ENCODE peak calls at places on chromosomes 11 and 22, in eight cellular contexts. A is colonic mucosa, J is H1, T is Peyer's patch, W is psoas muscle, L is A549, V is transverse colon, P is tibial artery. Y is an unnamed sample. For H3K4me1, the result is how much of the 10 kb centered on the place peaks cover.

GRCh38 chr11:26062665-26063064 is 269.3 kb upstream of the ANO3 start:
- DNase-seq in W (no peak), A (no peak), P (no peak), J (no peak), L (no peak), V (no peak), T (no peak), Y (no peak)

GRCh38 chr11:26930518-26931247 is 63.2 kb upstream of the FIBIN start:
- DNase-seq in A (no peak), T (no peak), V (no peak), P (no peak), J (no peak), W (no peak), L (no peak), Y (no peak)

GRCh38 chr22:39661842-39662676 is 91.5 kb downstream of the CACNA1I start:
- DNase-seq in J (peak), P (no peak), L (no peak), V (peak), T (peak), A (peak), W (no peak), Y (no peak)

GRCh38 chr11:69694781-69695180 is 9.0 kb downstream of the FGF19 start:
- DNase-seq in V (no peak), A (no peak), L (no peak), P (no peak), J (no peak), T (no peak), W (no peak), Y (no peak)

GRCh38 chr22:22902247-22902962 is 14.8 kb downstream of the IGLL5 start:
- DNase-seq in T (no peak), V (no peak), P (no peak), J (no peak), L (no peak), W (peak), A (no peak), Y (no peak)

GRCh38 chr22:46219650-46220049 is 30.4 kb downstream of the CDPF1 start:
- DNase-seq in W (no peak), T (no peak), V (no peak), J (no peak), A (no peak), P (no peak), L (no peak), Y (no peak)

GRCh38 chr22:29454186-29454745 is 15.9 kb downstream of the RFPL1 start:
- DNase-seq in T (no peak), L (no peak), W (no peak), J (no peak), P (no peak), V (no peak), A (no peak), Y (no peak)

GRCh38 chr11:16777576-16777975 is 39.1 kb downstream of the C11orf58 start:
- DNase-seq in V (no peak), P (no peak), W (no peak), J (no peak), L (no peak), A (no peak), T (no peak), Y (no peak)

GRCh38 chr22:42842658-42843370 is 14.3 kb downstream of the ARFGAP3 start:
- DNase-seq in V (peak), W (no peak), L (no peak), A (no peak), J (no peak), P (no peak), T (no peak), Y (no peak)

GRCh38 chr11:68684385-68685356 is at the start of gene GAL:
- DNase-seq in W (no peak), J (no peak), P (no peak), A (no peak), T (no peak), L (no peak), V (no peak), Y (no peak)

GRCh38 chr11:69134957-69135356 is 20.8 kb upstream of the SMIM38 start:
- DNase-seq in A (no peak), T (peak), P (no peak), J (peak), L (no peak), V (no peak), W (no peak), Y (no peak)

GRCh38 chr11:9169595-9170295 is 78.3 kb upstream of the SCUBE2 start:
- DNase-seq in L (no peak), J (no peak), V (no peak), A (no peak), P (no peak), T (no peak), W (no peak), Y (no peak)

GRCh38 chr22:20393705-20394476 is at the start of gene ZNF74:
- DNase-seq in A (peak), T (peak), W (peak), V (peak), L (peak), J (peak), P (peak), Y (peak)
- H3K27ac ChIP-seq in A (peak), T (peak), W (peak), V (peak), L (peak), J (peak), P (peak), Y (peak)

DNA sequence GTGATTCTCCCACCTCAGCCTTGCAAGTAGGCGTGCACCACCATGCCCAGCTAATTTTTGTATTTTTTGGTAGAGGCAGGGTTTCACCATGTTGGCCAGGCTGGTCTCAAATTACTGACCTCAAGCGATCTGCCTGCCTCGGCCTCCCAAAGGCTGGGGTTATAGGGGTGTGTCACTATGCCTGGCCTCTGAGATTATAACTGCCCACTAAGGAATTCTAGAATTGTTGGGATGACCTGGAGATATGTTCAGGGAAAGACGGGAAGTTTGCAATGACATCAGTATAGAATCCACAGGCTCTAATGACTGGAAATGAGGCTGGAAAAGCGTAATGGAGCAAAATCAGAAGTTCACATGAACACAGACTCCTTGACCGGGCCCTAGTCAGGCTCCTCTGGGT is 62.2 kb downstream of the CLMP start:
- DNase-seq in L (no peak), V (no peak), W (no peak), T (no peak), J (no peak), A (no peak), P (no peak), Y (no peak)
- H3K4me1 ChIP-seq in L (under half), V (under half), W (under half), T (under half), J (under half), A (under half), P (under half), Y (under half)

GRCh38 chr11:60363542-60364525 is 14.5 kb upstream of the MS4A7 start:
- DNase-seq in V (peak), P (peak), A (peak), J (peak), W (no peak), L (peak), T (no peak), Y (peak)
- TF ChIP-seq CTCF in V (peak), P (peak), A (peak), J (peak), W (peak), L (peak), T (peak), Y (peak)

GRCh38 chr11:85704967-85705366 is 19.0 kb upstream of the CCDC89 start:
- DNase-seq in L (no peak), W (no peak), T (no peak), A (no peak), V (no peak), P (no peak), J (no peak), Y (no peak)
- H3K27ac ChIP-seq in L (no peak), W (no peak), T (no peak), A (no peak), V (no peak), P (peak), J (no peak), Y (no peak)

DNA sequence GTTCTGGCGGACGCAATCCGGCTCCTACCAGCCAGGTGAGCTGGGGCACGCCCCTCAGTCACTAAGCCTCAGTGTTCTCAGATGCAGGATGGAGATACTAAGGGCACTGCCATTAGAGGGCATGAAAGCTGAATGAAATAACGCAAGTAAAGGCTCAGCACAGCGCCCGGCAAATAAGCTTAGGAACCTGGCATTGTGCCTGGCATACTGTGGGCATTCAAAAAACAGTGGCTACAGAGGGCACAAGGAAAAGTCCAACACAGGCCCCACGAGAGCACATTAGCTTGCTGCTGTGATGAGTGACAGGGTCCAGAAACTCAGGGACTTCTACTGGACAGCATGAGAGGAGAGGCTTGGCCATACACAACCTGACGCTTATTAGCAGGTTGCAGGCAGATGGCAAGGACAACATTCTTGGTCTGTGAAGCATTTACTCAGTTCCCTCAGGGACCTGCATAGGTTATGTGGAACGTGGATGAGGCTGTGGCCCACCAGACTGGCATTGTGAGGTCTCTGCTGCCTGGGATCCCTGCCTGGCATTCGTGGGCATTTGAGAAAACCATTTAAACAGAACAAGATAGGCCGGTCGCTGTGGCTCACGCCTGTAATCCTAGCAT is 12.2 kb downstream of the TXN2 start:
- DNase-seq in W (no peak), V (no peak), J (no peak), A (no peak), L (no peak), P (no peak), T (no peak), Y (no peak)
- H3K4me1 ChIP-seq in W (half or more), V (under half), J (under half), A (under half), L (half or more), P (half or more), T (half or more), Y (under half)

DNA sequence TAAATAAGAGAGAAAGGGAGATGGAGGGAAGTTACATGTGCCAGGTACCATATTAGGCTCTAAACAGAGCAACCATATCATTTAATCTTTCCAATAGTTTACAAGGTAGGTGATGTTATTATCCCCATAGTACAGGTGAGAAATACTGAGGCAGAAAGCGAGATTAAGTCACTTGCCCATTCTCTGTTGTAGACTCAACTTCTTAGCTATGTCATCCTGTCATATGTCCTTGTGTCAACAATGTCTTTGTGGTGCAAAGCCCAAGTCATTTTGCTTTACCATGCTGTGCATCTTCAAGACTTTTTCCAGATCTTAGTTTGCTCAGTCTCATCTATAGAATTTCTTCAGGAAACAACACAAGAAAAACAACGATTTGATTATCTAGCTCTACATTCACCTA is 205.0 kb upstream of the E2F8 start:
- DNase-seq in J (no peak), L (no peak), P (no peak), A (no peak), T (no peak), W (no peak), V (no peak), Y (no peak)
- TF ChIP-seq CTCF in J (no peak), L (no peak), P (no peak), A (no peak), T (no peak), W (no peak), V (no peak), Y (no peak)

DNA sequence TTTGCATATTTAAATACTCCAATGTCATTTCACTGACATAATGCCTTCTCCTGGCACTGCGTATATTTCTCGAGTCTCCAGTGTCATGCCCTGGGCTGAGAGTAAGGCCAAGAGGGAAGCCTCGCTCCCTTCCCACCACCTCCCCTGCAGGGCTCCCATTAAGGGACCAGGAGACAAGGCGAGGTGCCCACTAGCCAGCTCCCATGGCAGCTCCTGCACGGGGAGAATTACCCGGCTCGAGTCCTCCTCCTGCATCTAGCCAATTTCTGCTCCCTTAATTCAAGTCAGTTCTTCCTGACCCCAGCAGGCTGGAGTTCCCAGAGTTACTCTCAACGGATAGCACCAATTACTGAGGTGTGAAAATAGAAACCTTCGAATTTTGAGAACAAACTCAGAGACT is 31.9 kb downstream of the OPCML start:
- DNase-seq in A (no peak), T (no peak), P (no peak), L (no peak), W (no peak), V (no peak), J (peak), Y (no peak)
- H3K27ac ChIP-seq in A (no peak), T (no peak), P (no peak), L (no peak), W (no peak), V (no peak), J (no peak), Y (no peak)

GRCh38 chr11:41446566-41446965 is 12.9 kb downstream of the LRRC4C start:
- DNase-seq in J (no peak), L (no peak), W (no peak), A (no peak), P (no peak), T (no peak), V (no peak), Y (no peak)
- H3K4me1 ChIP-seq in J (under half), L (under half), W (under half), A (under half), P (under half), T (under half), V (under half), Y (under half)

GRCh38 chr22:50696799-50697561 is 24.4 kb downstream of the SHANK3 start:
- DNase-seq in T (peak), W (peak), V (no peak), L (peak), P (no peak), A (no peak), J (peak), Y (no peak)
- TF ChIP-seq CTCF in T (peak), W (peak), V (peak), L (no peak), P (no peak), A (no peak), J (peak), Y (no peak)